ENCODE peak calls at places on chromosomes 5 and 9, in ten cellular contexts. Y is adrenal gland, T is fibroblast of lung, O is astrocyte, L is Peyer's patch, X is tibial nerve, F is IMR-90, K is endothelial cell of umbilical vein, Z is SK-N-SH, B is left lung. E is an unnamed sample.

GRCh38 chr9:6667633-6668280 is 22.2 kb upstream of the GLDC start:
- DNase-seq in Y (no peak), T (peak; percentile 54), O (peak; percentile 12), L (no peak), X (no peak), F (peak; percentile 44), K (peak; percentile 46), Z (peak; percentile 75), B (no peak), E (no peak)

GRCh38 chr5:94523018-94523417 is 95.4 kb downstream of the KIAA0825 start:
- DNase-seq in Y (no peak), T (no peak), O (no peak), L (no peak), X (no peak), F (no peak), K (no peak), Z (peak; percentile 46), B (no peak), E (no peak)

GRCh38 chr9:96052703-96053102 is 177.2 kb downstream of the ERCC6L2 start:
- DNase-seq in Y (no peak), T (no peak), O (no peak), L (no peak), X (no peak), F (no peak), K (no peak), Z (no peak), B (no peak), E (no peak)

GRCh38 chr5:4531756-4532704 is 608.1 kb upstream of the ADAMTS16 start:
- DNase-seq in Y (no peak), T (no peak), O (no peak), L (no peak), X (no peak), F (no peak), K (no peak), Z (no peak), B (no peak), E (no peak)

GRCh38 chr5:128949847-128950546 is 15.3 kb upstream of the SLC27A6 start:
- DNase-seq in Y (no peak), T (no peak), O (no peak), L (no peak), X (no peak), F (no peak), K (no peak), Z (no peak), B (no peak), E (no peak)

GRCh38 chr9:93020151-93020550 is 38.4 kb upstream of the SUSD3 start:
- DNase-seq in Y (peak; percentile 1), T (no peak), O (no peak), L (no peak), X (no peak), F (no peak), K (no peak), Z (no peak), B (no peak), E (no peak)

GRCh38 chr5:91318727-91319126 is 64.4 kb downstream of the ARRDC3 start:
- DNase-seq in Y (no peak), T (no peak), O (no peak), L (no peak), X (no peak), F (no peak), K (no peak), Z (no peak), B (no peak), E (no peak)

GRCh38 chr9:34572092-34572491 is 17.4 kb downstream of the CNTFR start:
- DNase-seq in Y (no peak), T (no peak), O (no peak), L (no peak), X (no peak), F (no peak), K (no peak), Z (peak; percentile 74), B (no peak), E (peak; percentile 80)

GRCh38 chr5:160342413-160342941 is 27.9 kb downstream of the C1QTNF2 start:
- DNase-seq in Y (peak; percentile 90), T (no peak), O (peak; percentile 81), L (no peak), X (no peak), F (peak; percentile 61), K (no peak), Z (no peak), B (no peak), E (no peak)

GRCh38 chr5:97909541-97909940 is 726.5 kb upstream of the RIOK2 start:
- DNase-seq in Y (no peak), T (no peak), O (no peak), L (no peak), X (no peak), F (no peak), K (no peak), Z (no peak), B (no peak), E (no peak)

GRCh38 chr9:128628471-128629048 is 28.1 kb downstream of the DYNC2I2 start:
- DNase-seq in Y (peak; percentile 83), T (no peak), O (no peak), L (no peak), X (peak; percentile 51), F (no peak), K (no peak), Z (peak; percentile 36), B (no peak), E (peak; percentile 24)

GRCh38 chr9:9170735-9171134 is 1371.2 kb upstream of the DMAC1 start:
- DNase-seq in Y (no peak), T (no peak), O (no peak), L (no peak), X (no peak), F (no peak), K (no peak), Z (peak; percentile 28), B (no peak), E (no peak)

DNA sequence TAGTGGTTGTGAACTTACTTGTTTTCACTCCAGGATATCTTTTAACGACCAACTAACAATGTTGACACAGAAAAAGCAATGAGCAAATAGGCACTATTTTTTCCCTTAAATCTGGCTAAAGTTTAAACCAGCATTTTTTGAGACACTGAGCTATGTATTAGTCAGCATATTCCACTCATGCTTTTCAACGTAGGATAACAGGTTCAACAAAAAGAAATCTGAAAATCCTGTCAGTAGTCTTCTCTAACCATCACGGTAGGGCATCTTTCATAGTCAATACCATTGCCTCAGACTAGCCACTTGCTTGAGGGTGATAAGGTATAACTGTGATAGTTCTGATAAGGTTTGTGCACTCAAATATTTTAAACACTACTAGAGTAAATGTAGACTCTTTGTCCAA is 1177.3 kb upstream of the NUDT12 start:
- DNase-seq in Y (no peak), T (no peak), O (no peak), L (no peak), X (no peak), F (no peak), K (no peak), Z (no peak), B (no peak), E (no peak)
- H3K4me1 ChIP-seq in Y (no peaks in the 10 kb centered on the region), T (no peaks in the 10 kb centered on the region), O (no peaks in the 10 kb centered on the region), L (no peaks in the 10 kb centered on the region), X (no peaks in the 10 kb centered on the region), F (no peaks in the 10 kb centered on the region), K (no peaks in the 10 kb centered on the region), Z (no peaks in the 10 kb centered on the region), B (no peaks in the 10 kb centered on the region), E (no peaks in the 10 kb centered on the region)

GRCh38 chr9:136626740-136627642 is 35.7 kb upstream of the EGFL7 start:
- DNase-seq in Y (no peak), T (no peak), O (no peak), L (no peak), X (no peak), F (no peak), K (no peak), Z (no peak), B (no peak), E (peak; percentile 70)
- TF ChIP-seq CTCF in Y (no peak), T (no peak), O (no peak), L (peak; percentile 61), X (no peak), F (no peak), K (peak; percentile 0), Z (peak; percentile 16), B (no peak), E (no peak)

GRCh38 chr5:16510123-16510522 is 44.5 kb upstream of the ZNF622 start:
- DNase-seq in Y (no peak), T (no peak), O (no peak), L (no peak), X (no peak), F (no peak), K (no peak), Z (no peak), B (no peak), E (no peak)

GRCh38 chr5:16505904-16506303 is 40.3 kb upstream of the ZNF622 start:
- DNase-seq in Y (no peak), T (no peak), O (no peak), L (no peak), X (no peak), F (no peak), K (no peak), Z (no peak), B (no peak), E (no peak)

GRCh38 chr5:16505140-16505891 is 39.7 kb upstream of the ZNF622 start:
- DNase-seq in Y (no peak), T (no peak), O (no peak), L (no peak), X (no peak), F (no peak), K (no peak), Z (no peak), B (no peak), E (no peak)

GRCh38 chr5:16508730-16509531 is 43.3 kb upstream of the ZNF622 start:
- DNase-seq in Y (peak; percentile 20), T (no peak), O (no peak), L (no peak), X (no peak), F (no peak), K (no peak), Z (no peak), B (peak; percentile 73), E (peak; percentile 77)

DNA sequence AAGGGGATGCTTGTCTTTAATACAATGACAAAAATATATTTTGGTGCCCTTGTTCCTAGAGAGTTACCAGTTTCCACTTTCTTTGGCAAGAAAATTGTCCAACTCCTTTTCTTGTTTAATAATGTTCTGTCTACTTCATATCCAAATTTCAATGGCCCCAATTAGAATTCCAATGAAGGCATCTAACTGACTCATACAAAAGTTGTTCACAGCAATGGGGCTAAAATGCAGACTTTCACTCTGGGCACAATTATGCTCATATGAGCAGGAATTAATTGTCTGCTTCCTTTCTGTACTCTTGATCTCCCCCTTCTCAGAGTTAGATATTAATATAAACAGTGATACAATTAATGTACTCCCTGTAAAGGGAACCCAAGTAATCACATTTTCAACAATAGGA is 42.1 kb upstream of the ZNF622 start:
- DNase-seq in Y (no peak), T (no peak), O (peak; percentile 23), L (no peak), X (no peak), F (no peak), K (no peak), Z (no peak), B (no peak), E (no peak)
- H3K4me3 ChIP-seq in Y (no peak overlapping the region), T (no peak overlapping the region), O (no peak overlapping the region), L (no peak overlapping the region), X (no peak overlapping the region), F (no peak overlapping the region), K (no peak overlapping the region), Z (no peak overlapping the region), B (no peak overlapping the region), E (no peak overlapping the region)

GRCh38 chr9:35649431-35650340 is 1.0 kb downstream of the SIT1 start:
- DNase-seq in Y (no peak), T (no peak), O (peak; percentile 8), L (peak; percentile 88), X (no peak), F (no peak), K (no peak), Z (no peak), B (no peak), E (peak; percentile 76)
- H3K4me1 ChIP-seq in Y (peaks cover 27% of the 10 kb centered on the region), T (peaks cover 5% of the 10 kb centered on the region), O (peaks cover 16% of the 10 kb centered on the region), L (peaks cover 15% of the 10 kb centered on the region), X (peaks cover 8% of the 10 kb centered on the region), F (peaks cover 14% of the 10 kb centered on the region), K (peaks cover 6% of the 10 kb centered on the region), Z (peaks cover 6% of the 10 kb centered on the region), B (peaks cover 4% of the 10 kb centered on the region), E (peaks cover 21% of the 10 kb centered on the region)